ENCODE peak calls at places on chromosome 5, in six cellular contexts. U, M, D, F, J and I are unnamed samples.

GRCh38 chr5:119411291-119411934 is 40.9 kb upstream of the HSD17B4 start:
- DNase-seq in U (no peak), F (no peak), M (no peak), D (no peak), J (no peak), I (peak; percentile 35)

GRCh38 chr5:135249658-135250057 is 149.4 kb downstream of the MACROH2A1 start:
- DNase-seq in U (no peak), F (no peak), M (no peak), D (peak; percentile 77), J (no peak), I (no peak)

GRCh38 chr5:39906146-39906545 is 481.4 kb upstream of the DAB2 start:
- DNase-seq in M (no peak), F (no peak), D (no peak), J (no peak), U (no peak), I (no peak)

GRCh38 chr5:56211298-56211865 is 21.7 kb downstream of the ANKRD55 start:
- DNase-seq in M (no peak), J (no peak), D (no peak), F (peak; percentile 88), U (peak; percentile 99), I (peak; percentile 86)

GRCh38 chr5:138725885-138726457 is 27.3 kb upstream of the CTNNA1 start:
- DNase-seq in D (no peak), J (no peak), U (peak; percentile 90), M (no peak), F (no peak), I (no peak)

GRCh38 chr5:159775890-159776289 is 140.4 kb upstream of the ADRA1B start:
- DNase-seq in U (no peak), F (no peak), M (no peak), D (no peak), J (no peak), I (no peak)

GRCh38 chr5:125481506-125482455 is 735.3 kb upstream of the ZNF608 start:
- DNase-seq in M (no peak), F (no peak), J (no peak), D (no peak), U (no peak), I (no peak)

GRCh38 chr5:143141652-143142051 is 261.8 kb downstream of the NR3C1 start:
- DNase-seq in U (no peak), J (no peak), D (no peak), M (no peak), F (no peak), I (no peak)

GRCh38 chr5:37886207-37886905 is 46.5 kb upstream of the GDNF start:
- DNase-seq in F (no peak), J (no peak), M (no peak), U (no peak), D (no peak), I (no peak)

GRCh38 chr5:39214912-39215709 is 4.3 kb downstream of the FYB1 start:
- DNase-seq in M (no peak), U (no peak), J (no peak), D (no peak), F (no peak), I (no peak)

GRCh38 chr5:88815048-88815789 is 67.8 kb downstream of the MEF2C start:
- DNase-seq in J (no peak), F (no peak), M (no peak), D (no peak), U (no peak), I (peak; percentile 82)

GRCh38 chr5:101045689-101046088 is 142.6 kb upstream of the ST8SIA4 start:
- DNase-seq in U (no peak), F (peak; percentile 15), D (no peak), J (no peak), M (no peak), I (peak; percentile 55)

GRCh38 chr5:134626369-134627014 is 6.1 kb downstream of the SAR1B start:
- DNase-seq in M (no peak), J (no peak), D (no peak), F (no peak), U (peak; percentile 57), I (peak; percentile 40)

GRCh38 chr5:57413145-57413544 is 69.5 kb downstream of the ACTBL2 start:
- DNase-seq in U (no peak), M (no peak), D (no peak), J (no peak), F (no peak), I (no peak)

GRCh38 chr5:39014544-39014943 is 59.7 kb downstream of the RICTOR start:
- DNase-seq in F (no peak), M (no peak), J (no peak), U (peak; percentile 6), D (no peak), I (no peak)

GRCh38 chr5:89229331-89230070 is 346.5 kb upstream of the MEF2C start:
- DNase-seq in M (no peak), J (no peak), D (no peak), U (no peak), F (no peak), I (no peak)

GRCh38 chr5:153211052-153211451 is 279.4 kb upstream of the GRIA1 start:
- DNase-seq in F (no peak), J (no peak), D (no peak), U (no peak), M (no peak), I (no peak)

GRCh38 chr5:72064801-72065570 is 42.3 kb upstream of the MAP1B start:
- DNase-seq in F (no peak), U (no peak), D (no peak), M (no peak), J (no peak), I (no peak)

GRCh38 chr5:139492700-139493192 is 10.2 kb upstream of the STING1 start:
- DNase-seq in D (no peak), U (no peak), M (no peak), J (no peak), F (no peak), I (peak; percentile 31)

GRCh38 chr5:62590396-62590795 is 11.8 kb downstream of the LRRC70 start:
- DNase-seq in F (no peak), M (no peak), J (no peak), D (no peak), U (no peak), I (no peak)

GRCh38 chr5:133801955-133802751 is 166.3 kb downstream of the C5orf15 start:
- DNase-seq in M (no peak), F (no peak), J (no peak), U (no peak), D (no peak), I (no peak)

GRCh38 chr5:39598641-39599248 is 174.0 kb upstream of the DAB2 start:
- DNase-seq in D (no peak), F (no peak), U (no peak), J (no peak), M (no peak), I (no peak)

GRCh38 chr5:6603643-6604042 is 29.2 kb downstream of the NSUN2 start:
- DNase-seq in J (no peak), F (no peak), M (no peak), U (no peak), D (no peak), I (no peak)

GRCh38 chr5:96081276-96081858 is 119.7 kb upstream of the ELL2 start:
- DNase-seq in M (no peak), U (no peak), F (no peak), D (peak; percentile 15), J (no peak), I (peak; percentile 34)

GRCh38 chr5:54803381-54804025 is 181.9 kb downstream of the ESM1 start:
- DNase-seq in F (no peak), U (no peak), D (no peak), M (no peak), J (no peak), I (no peak)

GRCh38 chr5:83099001-83099400 is 21.7 kb downstream of the XRCC4 start:
- DNase-seq in J (no peak), D (no peak), U (no peak), M (no peak), F (no peak), I (no peak)

GRCh38 chr5:81749562-81750307 is 1.2 kb downstream of the SSBP2 start:
- DNase-seq in F (no peak), M (peak; percentile 69), J (no peak), U (no peak), D (peak; percentile 36), I (peak; percentile 14)

GRCh38 chr5:131745155-131745554 is 51.7 kb downstream of the FNIP1 start:
- DNase-seq in D (no peak), J (no peak), U (no peak), M (no peak), F (no peak), I (no peak)
- H3K79me2 ChIP-seq in D (peaks cover 85% of the 10 kb centered on the region), J (peaks cover 12% of the 10 kb centered on the region), U (peaks cover 52% of the 10 kb centered on the region), M (peaks cover 10% of the 10 kb centered on the region), F (peaks cover 1% of the 10 kb centered on the region), I (peaks cover 53% of the 10 kb centered on the region)

DNA sequence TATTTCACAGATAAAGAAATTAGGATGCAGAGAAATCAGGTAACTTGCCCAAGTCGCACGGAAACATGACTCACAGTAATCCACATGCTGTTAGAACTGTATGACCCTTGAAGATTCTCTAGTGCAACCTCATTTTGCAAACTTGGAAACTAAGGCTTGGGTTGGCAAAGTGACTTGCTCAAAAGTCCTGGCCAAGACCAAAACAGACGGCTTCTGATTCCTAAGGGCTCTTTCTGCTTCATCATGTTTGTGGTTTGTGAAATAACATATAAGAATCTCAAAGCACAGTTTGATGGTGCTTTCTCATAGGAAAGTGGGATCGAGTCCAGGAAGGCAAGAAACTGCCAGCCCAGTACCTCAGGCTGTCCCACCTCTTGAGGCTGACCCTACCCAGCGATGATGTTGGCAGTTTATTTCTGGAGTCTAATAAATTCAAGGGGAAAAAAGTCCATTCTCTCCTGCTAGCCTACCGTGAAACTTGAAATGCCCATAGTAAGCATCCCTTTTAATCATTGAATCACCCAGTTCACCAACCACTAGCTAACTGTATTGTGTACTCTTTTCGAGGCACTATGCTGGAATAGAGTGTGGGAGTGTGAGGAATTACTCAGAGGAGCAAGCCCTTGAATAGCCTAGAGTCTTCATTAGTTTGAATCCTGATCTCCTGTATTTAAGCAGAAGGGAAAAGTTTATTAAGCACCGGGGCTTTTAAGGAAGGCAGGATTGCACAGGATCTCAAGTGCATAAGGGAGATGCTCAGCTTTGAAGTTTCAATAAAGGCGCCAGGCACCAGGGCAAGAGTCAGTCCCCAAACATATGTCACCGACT is 14.1 kb downstream of the CAPSL start:
- DNase-seq in U (no peak), F (no peak), M (no peak), D (no peak), J (no peak), I (no peak)
- H2AFZ ChIP-seq in U (no peak overlapping the region), F (no peak overlapping the region), M (no peak overlapping the region), D (no peak overlapping the region), J (no peak overlapping the region), I (no peak overlapping the region)

GRCh38 chr5:177592010-177592834 is at the start of gene TMED9:
- DNase-seq in D (peak; percentile 88), U (peak; percentile 71), J (peak; percentile 60), F (peak; percentile 68), M (no peak), I (peak; percentile 92)
- TF ChIP-seq POLR2A in D (peak; percentile 95), U (peak; percentile 94), J (peak; percentile 39), F (peak; percentile 87), M (peak; percentile 98), I (peak; percentile 96)

GRCh38 chr5:10903786-10904560 is 142.9 kb upstream of the DAP start:
- DNase-seq in M (no peak), D (no peak), U (no peak), F (no peak), J (no peak), I (no peak)
- H3K79me2 ChIP-seq in M (no peaks in the 10 kb centered on the region), D (no peaks in the 10 kb centered on the region), U (no peaks in the 10 kb centered on the region), F (no peaks in the 10 kb centered on the region), J (no peaks in the 10 kb centered on the region), I (no peaks in the 10 kb centered on the region)

GRCh38 chr5:1368756-1369155 is 23.9 kb upstream of the CLPTM1L start:
- DNase-seq in U (no peak), J (no peak), D (no peak), F (no peak), M (no peak), I (no peak)
- H2AFZ ChIP-seq in U (no peak overlapping the region), J (no peak overlapping the region), D (no peak overlapping the region), F (no peak overlapping the region), M (no peak overlapping the region), I (no peak overlapping the region)

GRCh38 chr5:150558088-150558621 is 50.2 kb downstream of the NDST1 start:
- DNase-seq in D (no peak), U (no peak), M (no peak), F (no peak), J (no peak), I (no peak)
- TF ChIP-seq POLR2A in D (no peak), U (no peak), M (no peak), F (no peak), J (no peak), I (no peak)